ENCODE peak calls at places on chromosomes 4 and X, in nine cellular contexts. One of them, this sample, is unnamed.

GRCh38 chr4:120733968-120734367 is 188.6 kb downstream of the PRDM5 start:
- DNase-seq in RWPE1: no peak
- DNase-seq in thoracic aorta: no peak
- DNase-seq in WERI-Rb-1: no peak
- DNase-seq in esophagus squamous epithelium: no peak
- DNase-seq in neural progenitor cell: no peak
- DNase-seq in ovary: no peak
- DNase-seq in IMR-90: no peak
- DNase-seq in HCT116: no peak
- DNase-seq in this sample: no peak

GRCh38 chrX:10725071-10725470 is 104.7 kb upstream of the MID1 start:
- DNase-seq in RWPE1: peak; percentile 4
- DNase-seq in thoracic aorta: no peak
- DNase-seq in WERI-Rb-1: no peak
- DNase-seq in esophagus squamous epithelium: no peak
- DNase-seq in neural progenitor cell: peak; percentile 16
- DNase-seq in ovary: no peak
- DNase-seq in IMR-90: peak; percentile 4
- DNase-seq in HCT116: no peak
- DNase-seq in this sample: no peak

GRCh38 chr4:110059556-110060191 is 138.7 kb downstream of the ELOVL6 start:
- DNase-seq in RWPE1: no peak
- DNase-seq in thoracic aorta: no peak
- DNase-seq in WERI-Rb-1: no peak
- DNase-seq in esophagus squamous epithelium: no peak
- DNase-seq in neural progenitor cell: no peak
- DNase-seq in ovary: no peak
- DNase-seq in IMR-90: peak; percentile 13
- DNase-seq in HCT116: no peak
- DNase-seq in this sample: no peak

GRCh38 chr4:13562876-13563275 is 18.6 kb upstream of the NKX3-2 start:
- DNase-seq in RWPE1: no peak
- DNase-seq in thoracic aorta: no peak
- DNase-seq in WERI-Rb-1: no peak
- DNase-seq in esophagus squamous epithelium: no peak
- DNase-seq in neural progenitor cell: no peak
- DNase-seq in ovary: no peak
- DNase-seq in IMR-90: no peak
- DNase-seq in HCT116: no peak
- DNase-seq in this sample: no peak

GRCh38 chr4:6873792-6874461 is 35.7 kb upstream of the TBC1D14 start:
- DNase-seq in RWPE1: peak; percentile 12
- DNase-seq in thoracic aorta: no peak
- DNase-seq in WERI-Rb-1: peak; percentile 76
- DNase-seq in esophagus squamous epithelium: no peak
- DNase-seq in neural progenitor cell: peak; percentile 80
- DNase-seq in ovary: peak; percentile 82
- DNase-seq in IMR-90: peak; percentile 62
- DNase-seq in HCT116: peak; percentile 51
- DNase-seq in this sample: peak; percentile 70

GRCh38 chr4:77797239-77797638 is 21.9 kb downstream of the CNOT6L start:
- DNase-seq in RWPE1: peak; percentile 64
- DNase-seq in thoracic aorta: no peak
- DNase-seq in WERI-Rb-1: no peak
- DNase-seq in esophagus squamous epithelium: no peak
- DNase-seq in neural progenitor cell: no peak
- DNase-seq in ovary: no peak
- DNase-seq in IMR-90: no peak
- DNase-seq in HCT116: no peak
- DNase-seq in this sample: no peak

GRCh38 chr4:40552536-40552935 is 77.1 kb downstream of the RBM47 start:
- DNase-seq in RWPE1: peak; percentile 3
- DNase-seq in thoracic aorta: no peak
- DNase-seq in WERI-Rb-1: no peak
- DNase-seq in esophagus squamous epithelium: no peak
- DNase-seq in neural progenitor cell: no peak
- DNase-seq in ovary: no peak
- DNase-seq in IMR-90: no peak
- DNase-seq in HCT116: no peak
- DNase-seq in this sample: no peak

GRCh38 chr4:101022151-101023024 is 324.9 kb downstream of the PPP3CA start:
- DNase-seq in RWPE1: no peak
- DNase-seq in thoracic aorta: no peak
- DNase-seq in WERI-Rb-1: no peak
- DNase-seq in esophagus squamous epithelium: no peak
- DNase-seq in neural progenitor cell: no peak
- DNase-seq in ovary: no peak
- DNase-seq in IMR-90: peak; percentile 39
- DNase-seq in HCT116: no peak
- DNase-seq in this sample: no peak

GRCh38 chr4:124060261-124060918 is 652.1 kb downstream of the ANKRD50 start:
- DNase-seq in RWPE1: no peak
- DNase-seq in thoracic aorta: no peak
- DNase-seq in WERI-Rb-1: no peak
- DNase-seq in esophagus squamous epithelium: no peak
- DNase-seq in neural progenitor cell: no peak
- DNase-seq in ovary: peak; percentile 35
- DNase-seq in IMR-90: peak; percentile 49
- DNase-seq in HCT116: no peak
- DNase-seq in this sample: peak; percentile 19

GRCh38 chrX:23844502-23845138 is 61.6 kb downstream of the SAT1 start:
- DNase-seq in RWPE1: no peak
- DNase-seq in thoracic aorta: no peak
- DNase-seq in WERI-Rb-1: no peak
- DNase-seq in esophagus squamous epithelium: no peak
- DNase-seq in neural progenitor cell: no peak
- DNase-seq in ovary: no peak
- DNase-seq in IMR-90: peak; percentile 45
- DNase-seq in HCT116: no peak
- DNase-seq in this sample: no peak

GRCh38 chr4:138204507-138204906 is 37.6 kb downstream of the SLC7A11 start:
- DNase-seq in RWPE1: no peak
- DNase-seq in thoracic aorta: no peak
- DNase-seq in WERI-Rb-1: no peak
- DNase-seq in esophagus squamous epithelium: no peak
- DNase-seq in neural progenitor cell: no peak
- DNase-seq in ovary: no peak
- DNase-seq in IMR-90: no peak
- DNase-seq in HCT116: no peak
- DNase-seq in this sample: no peak

GRCh38 chr4:119212964-119213606 is 572 bp downstream of the USP53 start:
- DNase-seq in RWPE1: peak; percentile 73
- DNase-seq in thoracic aorta: peak; percentile 87
- DNase-seq in WERI-Rb-1: peak; percentile 95
- DNase-seq in esophagus squamous epithelium: peak; percentile 39
- DNase-seq in neural progenitor cell: peak; percentile 94
- DNase-seq in ovary: peak; percentile 86
- DNase-seq in IMR-90: peak; percentile 94
- DNase-seq in HCT116: peak; percentile 89
- DNase-seq in this sample: peak; percentile 96

GRCh38 chr4:182369211-182369610 is 126.0 kb downstream of the TENM3 start:
- DNase-seq in RWPE1: no peak
- DNase-seq in thoracic aorta: no peak
- DNase-seq in WERI-Rb-1: no peak
- DNase-seq in esophagus squamous epithelium: no peak
- DNase-seq in neural progenitor cell: no peak
- DNase-seq in ovary: no peak
- DNase-seq in IMR-90: peak; percentile 62
- DNase-seq in HCT116: no peak
- DNase-seq in this sample: no peak

GRCh38 chrX:121036951-121037350 is 10.5 kb upstream of the GLUD2 start:
- DNase-seq in RWPE1: peak; percentile 8
- DNase-seq in thoracic aorta: no peak
- DNase-seq in WERI-Rb-1: no peak
- DNase-seq in esophagus squamous epithelium: no peak
- DNase-seq in neural progenitor cell: no peak
- DNase-seq in ovary: no peak
- DNase-seq in IMR-90: no peak
- DNase-seq in HCT116: no peak
- DNase-seq in this sample: no peak

GRCh38 chr4:92551616-92552015 is 247.8 kb downstream of the GRID2 start:
- DNase-seq in RWPE1: no peak
- DNase-seq in thoracic aorta: no peak
- DNase-seq in WERI-Rb-1: no peak
- DNase-seq in esophagus squamous epithelium: no peak
- DNase-seq in neural progenitor cell: no peak
- DNase-seq in ovary: no peak
- DNase-seq in IMR-90: no peak
- DNase-seq in HCT116: no peak
- DNase-seq in this sample: no peak

GRCh38 chr4:184503869-184504300 is 29.5 kb upstream of the IRF2 start:
- DNase-seq in RWPE1: no peak
- DNase-seq in thoracic aorta: no peak
- DNase-seq in WERI-Rb-1: no peak
- DNase-seq in esophagus squamous epithelium: no peak
- DNase-seq in neural progenitor cell: no peak
- DNase-seq in ovary: no peak
- DNase-seq in IMR-90: peak; percentile 20
- DNase-seq in HCT116: no peak
- DNase-seq in this sample: no peak

GRCh38 chrX:25009407-25009806 is 6.4 kb downstream of the ARX start:
- DNase-seq in RWPE1: no peak
- DNase-seq in thoracic aorta: no peak
- DNase-seq in WERI-Rb-1: no peak
- DNase-seq in esophagus squamous epithelium: no peak
- DNase-seq in neural progenitor cell: no peak
- DNase-seq in ovary: no peak
- DNase-seq in IMR-90: no peak
- DNase-seq in HCT116: no peak
- DNase-seq in this sample: no peak

DNA sequence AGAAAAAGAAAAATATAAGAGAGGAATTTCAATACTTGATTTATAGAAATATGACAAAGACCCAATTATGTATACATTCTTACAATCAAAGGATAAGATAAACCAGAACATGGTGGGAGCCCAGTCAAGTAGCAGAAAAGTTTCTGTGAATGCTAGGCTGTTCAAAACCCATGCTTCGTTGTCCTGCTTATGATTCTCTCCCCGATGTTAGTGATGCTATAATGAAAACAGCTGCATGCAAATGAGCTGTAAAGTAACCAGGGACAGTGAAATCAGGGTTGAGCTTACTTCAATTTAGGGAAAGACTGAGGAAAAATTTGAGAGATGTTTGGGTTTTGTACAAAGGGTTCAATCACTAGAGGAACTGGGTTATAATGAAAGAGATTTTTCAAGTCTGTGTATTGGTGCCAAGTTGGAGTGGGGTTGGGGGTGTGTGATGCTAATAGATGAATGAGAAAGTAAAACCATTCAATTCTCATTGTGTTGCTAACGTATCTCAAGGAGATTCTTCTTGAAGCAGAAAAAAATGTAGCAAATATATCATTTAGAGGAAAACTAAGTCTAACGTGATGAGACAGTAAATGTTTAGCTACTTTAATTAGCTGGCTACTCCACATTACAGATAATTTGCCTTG is 59.2 kb upstream of the PPP1R2C start:
- DNase-seq in RWPE1: no peak
- DNase-seq in thoracic aorta: no peak
- DNase-seq in WERI-Rb-1: no peak
- DNase-seq in esophagus squamous epithelium: no peak
- DNase-seq in neural progenitor cell: no peak
- DNase-seq in ovary: no peak
- DNase-seq in IMR-90: no peak
- DNase-seq in HCT116: no peak
- DNase-seq in this sample: no peak
- TF ChIP-seq CTCF in RWPE1: no peak
- TF ChIP-seq CTCF in thoracic aorta: no peak
- TF ChIP-seq CTCF in WERI-Rb-1: no peak
- TF ChIP-seq CTCF in esophagus squamous epithelium: no peak
- TF ChIP-seq CTCF in neural progenitor cell: no peak
- TF ChIP-seq CTCF in ovary: no peak
- TF ChIP-seq CTCF in IMR-90: no peak
- TF ChIP-seq CTCF in HCT116: no peak
- TF ChIP-seq CTCF in this sample: no peak

DNA sequence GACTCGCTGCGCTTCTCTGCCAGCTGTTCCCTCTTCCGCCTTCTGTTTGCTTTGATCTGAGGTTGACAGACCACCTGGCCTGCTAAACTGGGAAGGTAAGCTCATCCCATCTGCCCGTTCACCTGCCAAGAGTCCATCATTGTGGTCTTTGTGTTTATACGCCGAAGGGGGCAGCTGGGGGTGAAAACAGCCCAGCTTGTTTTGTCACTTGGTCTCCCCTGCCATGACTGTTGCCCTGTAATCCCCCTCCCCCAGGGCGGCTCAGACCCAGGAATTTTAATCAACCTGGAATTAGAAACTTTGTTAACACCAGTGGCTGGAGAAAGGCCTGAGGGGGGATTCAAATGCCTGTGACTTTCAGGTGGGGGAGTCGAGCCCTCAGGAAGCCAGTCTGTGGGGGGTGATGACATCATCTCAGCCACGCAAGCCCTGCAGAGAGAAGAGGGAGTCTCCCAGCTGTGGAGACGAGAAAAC is 333.3 kb downstream of the BCOR start:
- DNase-seq in RWPE1: no peak
- DNase-seq in thoracic aorta: no peak
- DNase-seq in WERI-Rb-1: peak; percentile 86
- DNase-seq in esophagus squamous epithelium: no peak
- DNase-seq in neural progenitor cell: peak; percentile 53
- DNase-seq in ovary: no peak
- DNase-seq in IMR-90: peak; percentile 34
- DNase-seq in HCT116: no peak
- DNase-seq in this sample: no peak
- H3K27ac ChIP-seq in RWPE1: no peak overlapping the region
- H3K27ac ChIP-seq in thoracic aorta: no peak overlapping the region
- H3K27ac ChIP-seq in WERI-Rb-1: peak overlapping the region; percentile 85
- H3K27ac ChIP-seq in esophagus squamous epithelium: no peak overlapping the region
- H3K27ac ChIP-seq in neural progenitor cell: no peak overlapping the region
- H3K27ac ChIP-seq in ovary: no peak overlapping the region
- H3K27ac ChIP-seq in IMR-90: no peak overlapping the region
- H3K27ac ChIP-seq in HCT116: no peak overlapping the region
- H3K27ac ChIP-seq in this sample: no peak overlapping the region

GRCh38 chrX:32673193-32673592 is 538.2 kb downstream of the DMD start:
- DNase-seq in RWPE1: peak; percentile 0
- DNase-seq in thoracic aorta: no peak
- DNase-seq in WERI-Rb-1: no peak
- DNase-seq in esophagus squamous epithelium: no peak
- DNase-seq in neural progenitor cell: peak; percentile 20
- DNase-seq in ovary: no peak
- DNase-seq in IMR-90: peak; percentile 7
- DNase-seq in HCT116: no peak
- DNase-seq in this sample: no peak
- TF ChIP-seq CTCF in RWPE1: no peak
- TF ChIP-seq CTCF in thoracic aorta: no peak
- TF ChIP-seq CTCF in WERI-Rb-1: no peak
- TF ChIP-seq CTCF in esophagus squamous epithelium: no peak
- TF ChIP-seq CTCF in neural progenitor cell: peak; percentile 56
- TF ChIP-seq CTCF in ovary: no peak
- TF ChIP-seq CTCF in IMR-90: no peak
- TF ChIP-seq CTCF in HCT116: no peak
- TF ChIP-seq CTCF in this sample: peak; percentile 23

DNA sequence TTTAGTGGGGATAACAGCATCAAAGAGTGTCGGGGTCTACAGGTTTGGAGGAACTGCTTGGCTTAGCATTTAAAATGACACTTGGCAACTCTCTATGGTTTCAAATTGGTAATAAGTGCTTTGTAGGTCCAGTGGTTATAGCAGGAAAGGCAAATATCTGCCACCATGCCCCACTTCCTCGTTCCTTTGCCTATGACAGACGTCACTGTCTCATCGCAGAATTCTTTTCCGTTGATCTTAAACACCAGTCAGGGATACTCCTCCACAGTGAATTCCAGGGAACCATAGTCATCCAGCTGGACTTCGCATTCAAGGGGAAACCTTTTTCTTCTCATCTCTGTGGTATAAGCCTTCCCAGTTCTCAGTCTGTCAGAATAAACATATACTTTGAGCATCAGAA is 319.1 kb downstream of the GPAT3 start:
- DNase-seq in RWPE1: peak; percentile 60
- DNase-seq in thoracic aorta: no peak
- DNase-seq in WERI-Rb-1: no peak
- DNase-seq in esophagus squamous epithelium: no peak
- DNase-seq in neural progenitor cell: no peak
- DNase-seq in ovary: no peak
- DNase-seq in IMR-90: peak; percentile 98
- DNase-seq in HCT116: peak; percentile 83
- DNase-seq in this sample: no peak
- H3K27ac ChIP-seq in RWPE1: no peak overlapping the region
- H3K27ac ChIP-seq in thoracic aorta: no peak overlapping the region
- H3K27ac ChIP-seq in WERI-Rb-1: no peak overlapping the region
- H3K27ac ChIP-seq in esophagus squamous epithelium: no peak overlapping the region
- H3K27ac ChIP-seq in neural progenitor cell: no peak overlapping the region
- H3K27ac ChIP-seq in ovary: no peak overlapping the region
- H3K27ac ChIP-seq in IMR-90: peak overlapping the region; percentile 70
- H3K27ac ChIP-seq in HCT116: no peak overlapping the region
- H3K27ac ChIP-seq in this sample: no peak overlapping the region

This sample was measured in psoas muscle.